ENCODE peak calls at places on chromosomes 16 and 17, in nine cellular contexts. Z is stomach; S is HT1080; G is stimulated activated CD8-positive, alpha-beta memory T cell treated with anti-CD3 and anti-CD28 coated beads, Interleukin-4, amount 100 ng/mL, for 24 hours; J is SHP77; L is cardiac fibroblast; X is tibial artery; N is COR-L47; E is AG04450. M is an unnamed sample.

GRCh38 chr17:17748179-17748578 is 66.9 kb downstream of the RAI1 start:
- DNase-seq in Z (no peak), S (no peak), G (no peak), J (no peak), L (peak; percentile 19), X (no peak), N (no peak), E (no peak), M (no peak)

GRCh38 chr16:50403491-50403890 is 34.7 kb upstream of the BRD7 start:
- DNase-seq in Z (peak; percentile 67), S (no peak), G (no peak), J (no peak), L (no peak), X (no peak), N (no peak), E (no peak), M (no peak)

GRCh38 chr17:82045916-82046484 is 5.6 kb downstream of the RFNG start:
- DNase-seq in Z (no peak), S (no peak), G (no peak), J (no peak), L (no peak), X (no peak), N (no peak), E (no peak), M (no peak)

GRCh38 chr17:41812176-41813038 is at the start of gene FKBP10:
- DNase-seq in Z (peak; percentile 39), S (peak; percentile 91), G (no peak), J (peak; percentile 67), L (peak; percentile 88), X (peak; percentile 73), N (peak; percentile 77), E (peak; percentile 80), M (peak; percentile 69)

GRCh38 chr17:31275126-31275525 is 21.9 kb downstream of the OMG start:
- DNase-seq in Z (no peak), S (no peak), G (no peak), J (no peak), L (peak; percentile 36), X (no peak), N (no peak), E (no peak), M (no peak)

GRCh38 chr17:37067555-37068111 is 118.9 kb downstream of the AATF start:
- DNase-seq in Z (peak; percentile 93), S (peak; percentile 64), G (no peak), J (peak; percentile 53), L (peak; percentile 85), X (peak; percentile 28), N (no peak), E (peak; percentile 38), M (peak; percentile 64)

GRCh38 chr16:73418051-73418450 is 370.1 kb upstream of the ZFHX3 start:
- DNase-seq in Z (no peak), S (no peak), G (no peak), J (no peak), L (no peak), X (no peak), N (no peak), E (no peak), M (no peak)

GRCh38 chr17:61410555-61411089 is 11.0 kb downstream of the TBX2 start:
- DNase-seq in Z (peak; percentile 70), S (no peak), G (peak; percentile 61), J (no peak), L (peak; percentile 84), X (peak; percentile 71), N (no peak), E (peak; percentile 76), M (peak; percentile 29)

GRCh38 chr17:73013816-73014663 is 78.4 kb downstream of the SLC39A11 start:
- DNase-seq in Z (no peak), S (peak; percentile 7), G (no peak), J (no peak), L (peak; percentile 11), X (no peak), N (no peak), E (no peak), M (no peak)

GRCh38 chr16:2439598-2439997 is 10.4 kb downstream of the CCNF start:
- DNase-seq in Z (no peak), S (no peak), G (no peak), J (no peak), L (no peak), X (no peak), N (no peak), E (no peak), M (no peak)

GRCh38 chr16:81744911-81745310 is 34.2 kb upstream of the PLCG2 start:
- DNase-seq in Z (no peak), S (no peak), G (no peak), J (no peak), L (no peak), X (no peak), N (no peak), E (no peak), M (no peak)

GRCh38 chr16:87492721-87493554 is at the start of gene ZCCHC14:
- DNase-seq in Z (peak; percentile 99), S (peak; percentile 97), G (peak; percentile 100), J (peak; percentile 99), L (peak; percentile 99), X (peak; percentile 99), N (peak; percentile 98), E (peak; percentile 97), M (peak; percentile 86)

GRCh38 chr16:4373909-4374742 is 2.5 kb downstream of the VASN start:
- DNase-seq in Z (peak; percentile 83), S (peak; percentile 35), G (no peak), J (no peak), L (peak; percentile 92), X (peak; percentile 94), N (no peak), E (peak; percentile 93), M (no peak)

GRCh38 chr16:56625140-56625942 is at the start of gene MT1E:
- DNase-seq in Z (peak; percentile 93), S (peak; percentile 76), G (peak; percentile 56), J (no peak), L (peak; percentile 86), X (peak; percentile 65), N (no peak), E (no peak), M (peak; percentile 50)

GRCh38 chr16:84829168-84829965 is 9.6 kb downstream of the CRISPLD2 start:
- DNase-seq in Z (no peak), S (no peak), G (no peak), J (no peak), L (peak; percentile 68), X (peak; percentile 60), N (no peak), E (peak; percentile 79), M (no peak)

GRCh38 chr17:8869416-8869815 is 1.9 kb upstream of the PIK3R6 start:
- DNase-seq in Z (no peak), S (no peak), G (no peak), J (no peak), L (no peak), X (no peak), N (no peak), E (no peak), M (no peak)

GRCh38 chr17:40490289-40490853 is 11.1 kb downstream of the TNS4 start:
- DNase-seq in Z (no peak), S (no peak), G (no peak), J (peak; percentile 66), L (peak; percentile 79), X (peak; percentile 85), N (peak; percentile 70), E (peak; percentile 59), M (no peak)

GRCh38 chr16:79651363-79651762 is 50.8 kb upstream of the MAF start:
- DNase-seq in Z (peak; percentile 59), S (peak; percentile 88), G (no peak), J (no peak), L (peak; percentile 75), X (peak; percentile 75), N (no peak), E (no peak), M (no peak)

GRCh38 chr16:57380671-57381462 is 8.6 kb downstream of the CX3CL1 start:
- DNase-seq in Z (no peak), S (peak; percentile 65), G (no peak), J (no peak), L (peak; percentile 50), X (no peak), N (peak; percentile 3), E (no peak), M (no peak)

GRCh38 chr17:6596941-6597340 is 40.6 kb upstream of the PITPNM3 start:
- DNase-seq in Z (no peak), S (no peak), G (no peak), J (no peak), L (no peak), X (no peak), N (no peak), E (no peak), M (no peak)

GRCh38 chr17:64781394-64781793 is 119.3 kb upstream of the SMURF2 start:
- DNase-seq in Z (peak; percentile 67), S (no peak), G (no peak), J (no peak), L (peak; percentile 43), X (no peak), N (peak; percentile 15), E (no peak), M (no peak)

GRCh38 chr16:86067516-86067915 is 168.6 kb downstream of the IRF8 start:
- DNase-seq in Z (no peak), S (no peak), G (no peak), J (no peak), L (no peak), X (no peak), N (no peak), E (no peak), M (no peak)

GRCh38 chr16:14309906-14310305 is 238.8 kb downstream of the MRTFB start:
- DNase-seq in Z (no peak), S (no peak), G (no peak), J (no peak), L (peak; percentile 83), X (no peak), N (no peak), E (no peak), M (no peak)

GRCh38 chr17:35148144-35148543 is 527 bp downstream of the UNC45B start:
- DNase-seq in Z (no peak), S (no peak), G (no peak), J (no peak), L (no peak), X (no peak), N (no peak), E (no peak), M (no peak)

GRCh38 chr17:7042507-7043194 is 1.2 kb downstream of the SLC16A11 start:
- DNase-seq in Z (no peak), S (no peak), G (no peak), J (no peak), L (no peak), X (no peak), N (no peak), E (no peak), M (no peak)

GRCh38 chr16:15440852-15441251 is 6.5 kb downstream of the BMERB1 start:
- DNase-seq in Z (no peak), S (peak; percentile 48), G (no peak), J (no peak), L (peak; percentile 92), X (no peak), N (no peak), E (no peak), M (no peak)

GRCh38 chr17:39261286-39261685 is 35.5 kb upstream of the STAC2 start:
- DNase-seq in Z (no peak), S (no peak), G (no peak), J (no peak), L (no peak), X (no peak), N (no peak), E (no peak), M (no peak)

GRCh38 chr17:61806941-61807340 is 56.4 kb downstream of the BRIP1 start:
- DNase-seq in Z (no peak), S (no peak), G (no peak), J (no peak), L (peak; percentile 37), X (no peak), N (no peak), E (no peak), M (no peak)

GRCh38 chr16:15597135-15597534 is 45.8 kb downstream of the MARF1 start:
- DNase-seq in Z (no peak), S (no peak), G (no peak), J (no peak), L (no peak), X (no peak), N (no peak), E (no peak), M (no peak)

GRCh38 chr17:47621293-47622178 is 28.2 kb upstream of the KPNB1 start:
- DNase-seq in Z (no peak), S (peak; percentile 91), G (no peak), J (no peak), L (peak; percentile 92), X (no peak), N (no peak), E (peak; percentile 69), M (no peak)

GRCh38 chr16:641326-642188 is at the start of gene MCRIP2:
- DNase-seq in Z (peak; percentile 92), S (peak; percentile 81), G (peak; percentile 73), J (peak; percentile 77), L (peak; percentile 61), X (peak; percentile 76), N (peak; percentile 48), E (peak; percentile 41), M (peak; percentile 66)